ENCODE peak calls at places on chromosomes 12 and 14, in five cellular contexts. One of them, this sample, is unnamed.

GRCh38 chr14:91250912-91251311 is 6.4 kb upstream of the GPR68 start:
- DNase-seq in NCI-H1092: peak
- DNase-seq in RCC 7860: no peak
- DNase-seq in endodermal cell: no peak
- DNase-seq in AG20443: no peak
- DNase-seq in this sample: peak

GRCh38 chr12:22974865-22975264 is 349.9 kb downstream of the ETNK1 start:
- DNase-seq in AG20443: peak
- DNase-seq in RCC 7860: peak
- DNase-seq in NCI-H1092: no peak
- DNase-seq in endodermal cell: no peak
- DNase-seq in this sample: no peak

GRCh38 chr12:108447168-108447840 is 67.8 kb upstream of the FICD start:
- DNase-seq in NCI-H1092: no peak
- DNase-seq in RCC 7860: no peak
- DNase-seq in AG20443: no peak
- DNase-seq in endodermal cell: no peak
- DNase-seq in this sample: no peak

GRCh38 chr12:22333751-22334695 is 484 bp downstream of the ST8SIA1 start:
- DNase-seq in RCC 7860: no peak
- DNase-seq in NCI-H1092: no peak
- DNase-seq in AG20443: no peak
- DNase-seq in endodermal cell: peak
- DNase-seq in this sample: peak

GRCh38 chr14:79044894-79045624 is 874.9 kb downstream of the NRXN3 start:
- DNase-seq in RCC 7860: peak
- DNase-seq in AG20443: peak
- DNase-seq in endodermal cell: peak
- DNase-seq in NCI-H1092: peak
- DNase-seq in this sample: peak

GRCh38 chr12:130589391-130590317 is 126.4 kb downstream of the RIMBP2 start:
- DNase-seq in NCI-H1092: no peak
- DNase-seq in RCC 7860: no peak
- DNase-seq in AG20443: no peak
- DNase-seq in endodermal cell: no peak
- DNase-seq in this sample: no peak

GRCh38 chr12:119869720-119870119 is 7.4 kb downstream of the CIT start:
- DNase-seq in endodermal cell: peak
- DNase-seq in AG20443: peak
- DNase-seq in NCI-H1092: no peak
- DNase-seq in RCC 7860: peak
- DNase-seq in this sample: peak

GRCh38 chr12:123253606-123254459 is 17.8 kb downstream of the CDK2AP1 start:
- DNase-seq in AG20443: no peak
- DNase-seq in NCI-H1092: no peak
- DNase-seq in RCC 7860: no peak
- DNase-seq in endodermal cell: no peak
- DNase-seq in this sample: no peak

GRCh38 chr12:121769831-121770301 is 23.6 kb downstream of the RHOF start:
- DNase-seq in AG20443: no peak
- DNase-seq in endodermal cell: no peak
- DNase-seq in RCC 7860: no peak
- DNase-seq in NCI-H1092: no peak
- DNase-seq in this sample: no peak

GRCh38 chr12:87157791-87158190 is 871.4 kb downstream of the C12orf50 start:
- DNase-seq in NCI-H1092: no peak
- DNase-seq in endodermal cell: peak
- DNase-seq in AG20443: peak
- DNase-seq in RCC 7860: peak
- DNase-seq in this sample: peak

GRCh38 chr12:97567619-97568110 is 105.1 kb downstream of the RMST start:
- DNase-seq in RCC 7860: no peak
- DNase-seq in AG20443: no peak
- DNase-seq in NCI-H1092: no peak
- DNase-seq in endodermal cell: no peak
- DNase-seq in this sample: no peak

GRCh38 chr14:54685286-54685845 is 118.4 kb downstream of the SAMD4A start:
- DNase-seq in RCC 7860: no peak
- DNase-seq in endodermal cell: no peak
- DNase-seq in AG20443: no peak
- DNase-seq in NCI-H1092: no peak
- DNase-seq in this sample: no peak

GRCh38 chr14:81519200-81519998 is 14.3 kb downstream of the SEL1L start:
- DNase-seq in NCI-H1092: no peak
- DNase-seq in AG20443: no peak
- DNase-seq in RCC 7860: no peak
- DNase-seq in endodermal cell: no peak
- DNase-seq in this sample: no peak

GRCh38 chr14:22386924-22387775 is 201.9 kb downstream of the DAD1 start:
- DNase-seq in RCC 7860: peak
- DNase-seq in endodermal cell: peak
- DNase-seq in NCI-H1092: peak
- DNase-seq in AG20443: peak
- DNase-seq in this sample: peak

GRCh38 chr12:49064767-49065152 is 4.2 kb upstream of the KMT2D start:
- DNase-seq in RCC 7860: no peak
- DNase-seq in NCI-H1092: no peak
- DNase-seq in AG20443: no peak
- DNase-seq in endodermal cell: no peak
- DNase-seq in this sample: no peak

GRCh38 chr14:34629657-34630529 is at the start of gene SNX6:
- DNase-seq in RCC 7860: peak
- DNase-seq in endodermal cell: peak
- DNase-seq in AG20443: peak
- DNase-seq in NCI-H1092: peak
- DNase-seq in this sample: peak

GRCh38 chr12:110498984-110499706 is 2.8 kb downstream of the VPS29 start:
- DNase-seq in endodermal cell: no peak
- DNase-seq in AG20443: peak
- DNase-seq in RCC 7860: no peak
- DNase-seq in NCI-H1092: no peak
- DNase-seq in this sample: no peak

GRCh38 chr12:54561164-54561563 is 11.8 kb downstream of the PDE1B start:
- DNase-seq in AG20443: no peak
- DNase-seq in NCI-H1092: no peak
- DNase-seq in endodermal cell: peak
- DNase-seq in RCC 7860: no peak
- DNase-seq in this sample: no peak

GRCh38 chr14:37819155-37820015 is 224.0 kb downstream of the TTC6 start:
- DNase-seq in endodermal cell: no peak
- DNase-seq in RCC 7860: peak
- DNase-seq in NCI-H1092: no peak
- DNase-seq in AG20443: peak
- DNase-seq in this sample: no peak

GRCh38 chr14:75175677-75176141 is 703 bp downstream of the TMED10 start:
- DNase-seq in endodermal cell: no peak
- DNase-seq in RCC 7860: no peak
- DNase-seq in NCI-H1092: no peak
- DNase-seq in AG20443: no peak
- DNase-seq in this sample: no peak

GRCh38 chr12:58067610-58068387 is 126.4 kb downstream of the ATP23 start:
- DNase-seq in endodermal cell: no peak
- DNase-seq in RCC 7860: peak
- DNase-seq in AG20443: no peak
- DNase-seq in NCI-H1092: no peak
- DNase-seq in this sample: peak

GRCh38 chr12:60391791-60392190 is 796.0 kb downstream of the SLC16A7 start:
- DNase-seq in endodermal cell: no peak
- DNase-seq in AG20443: no peak
- DNase-seq in NCI-H1092: no peak
- DNase-seq in RCC 7860: no peak
- DNase-seq in this sample: no peak

GRCh38 chr12:53986686-53987180 is 1.8 kb downstream of the HOXC10 start:
- DNase-seq in RCC 7860: no peak
- DNase-seq in NCI-H1092: no peak
- DNase-seq in endodermal cell: no peak
- DNase-seq in AG20443: no peak
- DNase-seq in this sample: no peak

GRCh38 chr12:27592548-27592947 is 68.5 kb downstream of the PPFIBP1 start:
- DNase-seq in AG20443: peak
- DNase-seq in RCC 7860: peak
- DNase-seq in endodermal cell: no peak
- DNase-seq in NCI-H1092: no peak
- DNase-seq in this sample: no peak

GRCh38 chr12:118102070-118102469 is 1.7 kb downstream of the VSIG10 start:
- DNase-seq in endodermal cell: peak
- DNase-seq in NCI-H1092: no peak
- DNase-seq in AG20443: no peak
- DNase-seq in RCC 7860: peak
- DNase-seq in this sample: peak

GRCh38 chr12:92340441-92341332 is 195.0 kb upstream of the BTG1 start:
- DNase-seq in RCC 7860: no peak
- DNase-seq in NCI-H1092: no peak
- DNase-seq in endodermal cell: no peak
- DNase-seq in AG20443: no peak
- DNase-seq in this sample: no peak

GRCh38 chr12:79555006-79555925 is 135.5 kb downstream of the PAWR start:
- DNase-seq in NCI-H1092: no peak
- DNase-seq in RCC 7860: peak
- DNase-seq in endodermal cell: no peak
- DNase-seq in AG20443: peak
- DNase-seq in this sample: no peak

GRCh38 chr12:117098361-117099217 is 627 bp downstream of the TESC start:
- DNase-seq in endodermal cell: peak
- DNase-seq in RCC 7860: no peak
- DNase-seq in NCI-H1092: no peak
- DNase-seq in AG20443: no peak
- DNase-seq in this sample: peak

GRCh38 chr14:26765768-26766550 is 168.1 kb upstream of the NOVA1 start:
- DNase-seq in NCI-H1092: no peak
- DNase-seq in endodermal cell: no peak
- DNase-seq in RCC 7860: no peak
- DNase-seq in AG20443: peak
- DNase-seq in this sample: peak

GRCh38 chr14:101442451-101442850 is 118.8 kb upstream of the DIO3 start:
- DNase-seq in RCC 7860: no peak
- DNase-seq in AG20443: no peak
- DNase-seq in NCI-H1092: no peak
- DNase-seq in endodermal cell: peak
- DNase-seq in this sample: no peak

GRCh38 chr14:77040995-77041744 is 12.7 kb upstream of the IRF2BPL start:
- DNase-seq in NCI-H1092: no peak
- DNase-seq in endodermal cell: peak
- DNase-seq in RCC 7860: peak
- DNase-seq in AG20443: no peak
- DNase-seq in this sample: peak

GRCh38 chr12:17097674-17098073 is 491.7 kb upstream of the LMO3 start:
- DNase-seq in NCI-H1092: no peak
- DNase-seq in RCC 7860: no peak
- DNase-seq in endodermal cell: no peak
- DNase-seq in AG20443: peak
- DNase-seq in this sample: no peak